ENCODE peak calls at places on chromosomes 16 and 17, in ten cellular contexts. S is NAMALWA; O is midbrain; W is NCI-H510A; M is T-helper 2 cell; I is putamen; G is fibroblast of gingiva; X is CD8-positive, alpha-beta memory T cell; P is psoas muscle; Y is kidney epithelial cell. Q is an unnamed sample.

GRCh38 chr17:38721802-38722201 is 8.3 kb upstream of the CISD3 start:
- DNase-seq in S (no peak), O (no peak), W (no peak), M (no peak), I (no peak), G (no peak), X (no peak), P (no peak), Y (no peak), Q (no peak)

GRCh38 chr16:85514295-85514600 is 98.9 kb upstream of the GSE1 start:
- DNase-seq in S (no peak), O (no peak), W (no peak), M (no peak), I (peak), G (no peak), X (no peak), P (peak), Y (no peak), Q (no peak)

GRCh38 chr17:78529871-78530670 is 47.1 kb downstream of the DNAH17 start:
- DNase-seq in S (no peak), O (peak), W (peak), M (no peak), I (peak), G (no peak), X (no peak), P (no peak), Y (no peak), Q (peak)

GRCh38 chr17:54494731-54495715 is 405.6 kb upstream of the TOM1L1 start:
- DNase-seq in S (no peak), O (no peak), W (no peak), M (no peak), I (no peak), G (no peak), X (no peak), P (no peak), Y (no peak), Q (no peak)

GRCh38 chr17:46811978-46812583 is 6.4 kb downstream of the WNT3 start:
- DNase-seq in S (no peak), O (no peak), W (no peak), M (no peak), I (no peak), G (no peak), X (no peak), P (no peak), Y (peak), Q (no peak)

GRCh38 chr17:81239714-81240555 is 817 bp downstream of the NDUFAF8 start:
- DNase-seq in S (peak), O (no peak), W (no peak), M (no peak), I (no peak), G (no peak), X (peak), P (no peak), Y (no peak), Q (no peak)

GRCh38 chr17:20095366-20096080 is 86.4 kb downstream of the SPECC1 start:
- DNase-seq in S (no peak), O (peak), W (peak), M (no peak), I (peak), G (peak), X (no peak), P (peak), Y (peak), Q (peak)

GRCh38 chr17:10772425-10773380 is 31.2 kb downstream of the TMEM238L start:
- DNase-seq in S (peak), O (peak), W (no peak), M (no peak), I (no peak), G (no peak), X (peak), P (no peak), Y (no peak), Q (no peak)

GRCh38 chr16:68370921-68371651 is 60.3 kb downstream of the PRMT7 start:
- DNase-seq in S (no peak), O (no peak), W (peak), M (no peak), I (no peak), G (no peak), X (peak), P (no peak), Y (no peak), Q (no peak)

GRCh38 chr17:2122641-2123302 is 67.9 kb downstream of the HIC1 start:
- DNase-seq in S (no peak), O (peak), W (peak), M (no peak), I (peak), G (peak), X (no peak), P (peak), Y (no peak), Q (peak)

GRCh38 chr17:57954421-57955182 is 610 bp downstream of the CUEDC1 start:
- DNase-seq in S (no peak), O (peak), W (peak), M (no peak), I (no peak), G (peak), X (no peak), P (peak), Y (no peak), Q (peak)

GRCh38 chr16:830107-830870 is 29.8 kb upstream of the GNG13 start:
- DNase-seq in S (no peak), O (no peak), W (no peak), M (no peak), I (no peak), G (no peak), X (no peak), P (no peak), Y (no peak), Q (no peak)

Q was measured in globus pallidus.